ENCODE peak calls at places on chromosomes 3 and 15, in seven cellular contexts. G is HCT116, O is heart left ventricle, S is IMR-90, D is K562, M is right lobe of liver, L is gastrocnemius medialis. Y is an unnamed sample. For H3K4me1, the result is how much of the 10 kb centered on the place peaks cover.

GRCh38 chr15:100671858-100672543 is 69.6 kb downstream of the ASB7 start:
- ATAC-seq in O (peak), G (peak), S (peak), L (peak), D (peak), M (peak), Y (peak)

GRCh38 chr15:26222781-26223180 is 359.7 kb upstream of the ATP10A start:
- ATAC-seq in G (no peak), M (no peak), O (no peak), L (no peak), D (no peak), S (no peak), Y (no peak)

GRCh38 chr15:77162872-77163633 is 92.1 kb upstream of the TSPAN3 start:
- ATAC-seq in O (no peak), D (no peak), M (no peak), S (no peak), L (no peak), G (no peak), Y (no peak)

GRCh38 chr3:37504583-37505357 is 330.4 kb upstream of the LRRFIP2 start:
- ATAC-seq in D (no peak), L (no peak), O (no peak), G (no peak), S (no peak), M (no peak), Y (no peak)

GRCh38 chr15:38176155-38176554 is 76.5 kb upstream of the SPRED1 start:
- ATAC-seq in L (no peak), G (no peak), D (no peak), O (no peak), M (no peak), S (peak), Y (no peak)

GRCh38 chr15:57395292-57395691 is 19.0 kb downstream of the CGNL1 start:
- ATAC-seq in M (peak), S (peak), G (no peak), L (no peak), O (peak), D (no peak), Y (peak)

GRCh38 chr15:49946681-49947080 is 172.4 kb downstream of the ATP8B4 start:
- ATAC-seq in S (no peak), O (no peak), G (no peak), L (no peak), D (no peak), M (peak), Y (no peak)

GRCh38 chr15:72172796-72173195 is 24.8 kb downstream of the GRAMD2A start:
- ATAC-seq in M (no peak), D (no peak), G (no peak), O (no peak), L (no peak), S (no peak), Y (no peak)

GRCh38 chr3:33385423-33385822 is 54.8 kb downstream of the UBP1 start:
- ATAC-seq in D (peak), M (no peak), L (no peak), S (no peak), G (no peak), O (no peak), Y (no peak)

GRCh38 chr15:41894251-41894790 is 468 bp upstream of the SPTBN5 start:
- ATAC-seq in O (peak), G (peak), D (peak), L (no peak), M (no peak), S (peak), Y (no peak)

DNA sequence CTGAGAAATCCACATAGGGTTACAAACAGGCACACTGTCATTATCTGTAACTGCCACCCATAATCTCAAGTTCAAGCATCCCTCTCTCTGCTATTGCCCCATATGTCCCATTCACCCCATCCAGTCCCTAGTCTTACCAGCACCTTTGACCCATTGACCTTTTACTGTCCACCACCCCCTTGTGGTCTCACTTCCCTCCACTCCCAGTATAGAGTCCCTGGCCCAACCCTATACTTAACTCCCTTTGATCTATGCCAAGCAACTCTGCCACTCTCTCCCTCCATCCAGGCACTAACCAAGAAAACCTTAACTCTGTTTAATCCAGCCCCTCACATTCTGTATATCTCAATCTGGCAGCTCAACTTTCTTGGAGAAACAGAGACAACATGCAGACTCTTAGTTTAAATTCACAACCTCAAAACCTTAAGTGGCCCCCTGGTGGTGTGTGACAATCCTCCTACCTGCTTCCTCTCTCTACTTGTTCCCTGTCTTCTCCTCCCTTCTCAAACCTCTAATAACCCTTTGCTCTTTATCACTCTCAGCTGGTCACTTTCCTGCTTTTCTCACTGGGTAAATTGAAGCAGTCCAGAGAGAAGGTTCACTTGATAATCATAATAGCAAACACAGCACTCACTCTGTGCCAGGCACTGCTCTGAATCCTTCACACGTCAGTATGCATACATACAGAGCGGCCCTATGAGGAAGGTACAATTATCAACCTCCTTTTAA is 162.7 kb downstream of the STT3B start:
- ATAC-seq in G (peak), D (peak), S (no peak), L (no peak), O (no peak), M (no peak), Y (no peak)
- H3K4me1 ChIP-seq in G (under half), D (under half), S (under half), L (under half), O (under half), M (under half), Y (under half)

GRCh38 chr3:196317702-196318467 is at the start of gene DYNLT2B:
- ATAC-seq in D (peak), O (peak), S (peak), G (peak), M (peak), L (peak), Y (peak)
- TF ChIP-seq POLR2A in D (peak), O (peak), S (no peak), G (peak), M (peak), L (peak), Y (no peak)

GRCh38 chr15:79682851-79683288 is 213.9 kb downstream of the MTHFS start:
- ATAC-seq in D (no peak), G (no peak), M (no peak), S (peak), L (no peak), O (no peak), Y (no peak)
- H3K4me3 ChIP-seq in D (no peak), G (no peak), M (no peak), S (no peak), L (no peak), O (no peak), Y (no peak)

GRCh38 chr3:124882749-124883148 is 4.4 kb downstream of the ITGB5 start:
- ATAC-seq in M (no peak), D (no peak), L (no peak), S (no peak), G (no peak), O (no peak), Y (no peak)

GRCh38 chr3:124879395-124879723 is 7.8 kb downstream of the ITGB5 start:
- ATAC-seq in L (no peak), G (peak), D (no peak), O (no peak), S (no peak), M (no peak), Y (no peak)

GRCh38 chr3:124883766-124884473 is 3.2 kb downstream of the ITGB5 start:
- ATAC-seq in M (no peak), G (no peak), O (no peak), D (no peak), L (no peak), S (no peak), Y (no peak)

GRCh38 chr3:124883191-124883747 is 3.9 kb downstream of the ITGB5 start:
- ATAC-seq in D (no peak), G (no peak), O (no peak), L (no peak), S (no peak), M (no peak), Y (no peak)

GRCh38 chr3:124881976-124882697 is 5.0 kb downstream of the ITGB5 start:
- ATAC-seq in M (no peak), S (no peak), O (no peak), D (no peak), L (no peak), G (no peak), Y (no peak)
- H3K4me1 ChIP-seq in M (under half), S (under half), O (under half), D (under half), L (under half), G (half or more), Y (under half)

GRCh38 chr3:159144472-159144871 is 342.6 kb downstream of the MFSD1 start:
- ATAC-seq in O (no peak), D (no peak), M (no peak), G (no peak), S (no peak), L (no peak), Y (no peak)
- TF ChIP-seq POLR2A in O (no peak), D (no peak), M (no peak), G (no peak), S (no peak), L (no peak), Y (no peak)

GRCh38 chr3:143118630-143119008 is 952 bp upstream of the CHST2 start:
- ATAC-seq in M (no peak), D (peak), O (no peak), S (no peak), G (no peak), L (no peak), Y (no peak)
- H3K4me3 ChIP-seq in M (peak), D (peak), O (peak), S (peak), G (peak), L (peak), Y (peak)

GRCh38 chr3:125052671-125053303 is 3.0 kb downstream of the HEG1 start:
- ATAC-seq in D (no peak), S (peak), M (no peak), O (peak), G (no peak), L (no peak), Y (no peak)
- H3K4me1 ChIP-seq in D (under half), S (under half), M (under half), O (half or more), G (under half), L (half or more), Y (half or more)

DNA sequence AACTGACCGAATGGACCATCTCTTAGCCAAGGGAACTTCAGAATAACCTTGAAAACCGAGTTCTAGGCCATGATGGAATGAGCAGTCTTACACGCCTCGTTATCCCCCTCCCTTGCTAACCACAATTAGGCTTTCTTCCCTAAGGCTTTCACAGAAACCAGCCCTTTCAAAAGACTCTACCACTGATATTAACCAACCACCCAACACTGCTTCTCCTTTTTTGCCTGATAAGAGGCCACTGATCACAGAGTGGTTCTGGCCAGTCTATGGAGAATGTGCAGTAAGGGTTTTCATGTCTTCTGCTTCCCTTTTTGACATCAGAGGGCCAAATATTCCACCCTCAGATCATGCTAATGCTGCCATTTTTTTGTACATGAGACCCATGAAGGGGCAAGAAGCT is 59.3 kb downstream of the MCF2L2 start:
- ATAC-seq in M (no peak), D (peak), G (no peak), O (no peak), L (no peak), S (no peak), Y (no peak)
- TF ChIP-seq POLR2A in M (no peak), D (no peak), G (no peak), O (no peak), L (no peak), S (no peak), Y (no peak)

GRCh38 chr15:22794621-22795167 is 8.2 kb downstream of the NIPA1 start:
- ATAC-seq in L (no peak), S (no peak), O (no peak), M (no peak), G (no peak), D (peak), Y (no peak)

GRCh38 chr15:22794063-22794462 is 7.6 kb downstream of the NIPA1 start:
- ATAC-seq in G (no peak), D (peak), M (no peak), O (no peak), S (no peak), L (no peak), Y (no peak)

GRCh38 chr15:22799902-22800301 is 13.5 kb downstream of the NIPA1 start:
- ATAC-seq in S (no peak), O (no peak), G (no peak), M (peak), L (no peak), D (no peak), Y (no peak)

GRCh38 chr15:22796079-22796478 is 9.6 kb downstream of the NIPA1 start:
- ATAC-seq in L (no peak), O (no peak), G (no peak), D (peak), S (no peak), M (no peak), Y (no peak)

GRCh38 chr15:22795206-22796063 is 9.0 kb downstream of the NIPA1 start:
- ATAC-seq in D (peak), G (no peak), L (no peak), M (no peak), S (no peak), O (no peak), Y (no peak)
- H3K4me3 ChIP-seq in D (no peak), G (no peak), L (no peak), M (no peak), S (no peak), O (no peak), Y (no peak)

Y was measured in gastroesophageal sphincter.